ENCODE peak calls at places on chromosomes 12 and 14, in ten cellular contexts. W, T, J, M, F, E, S, Z, G and Q are unnamed samples.
A peak's percentile ranks its signal among the peaks of the same experiment; 100 is the strongest.

GRCh38 chr12:63867026-63867425 is 22.5 kb downstream of the SRGAP1 start:
- DNase-seq in F (no peak), J (no peak), S (no peak), Z (no peak), E (no peak), G (no peak), W (no peak), T (no peak), M (no peak), Q (no peak)

GRCh38 chr12:100733817-100734593 is 60.6 kb upstream of the ANO4 start:
- DNase-seq in T (peak; percentile 21), S (peak; percentile 23), M (no peak), J (peak; percentile 68), W (no peak), G (peak; percentile 60), E (no peak), Z (peak; percentile 70), F (peak; percentile 45), Q (peak; percentile 52)

GRCh38 chr12:76798864-76799263 is 34.9 kb downstream of the ZDHHC17 start:
- DNase-seq in M (no peak), T (no peak), G (no peak), W (no peak), F (no peak), S (no peak), Z (no peak), J (no peak), E (no peak), Q (no peak)

GRCh38 chr12:61291647-61292046 is 968.6 kb upstream of the USP15 start:
- DNase-seq in E (no peak), S (peak; percentile 2), T (no peak), G (no peak), M (no peak), F (no peak), W (no peak), Z (no peak), J (no peak), Q (no peak)

GRCh38 chr12:75825686-75826085 is 205.9 kb downstream of the PHLDA1 start:
- DNase-seq in W (peak; percentile 94), G (peak; percentile 86), M (no peak), Z (peak; percentile 73), E (no peak), T (peak; percentile 72), J (no peak), F (no peak), S (peak; percentile 97), Q (no peak)

GRCh38 chr12:69321356-69321755 is 26.8 kb upstream of the LYZ start:
- DNase-seq in Z (no peak), T (no peak), J (no peak), F (no peak), G (no peak), W (no peak), M (no peak), S (no peak), E (no peak), Q (peak; percentile 61)

GRCh38 chr12:120234643-120235368 is 30.7 kb downstream of the PXN start:
- DNase-seq in M (peak; percentile 19), G (peak; percentile 97), W (peak; percentile 79), T (peak; percentile 61), S (peak; percentile 98), F (peak; percentile 91), E (no peak), Z (peak; percentile 97), J (peak; percentile 78), Q (no peak)

GRCh38 chr12:106341086-106341879 is 16.3 kb upstream of the POLR3B start:
- DNase-seq in F (no peak), Z (no peak), W (no peak), J (no peak), S (no peak), M (no peak), E (no peak), G (peak; percentile 19), T (no peak), Q (no peak)

GRCh38 chr12:6280053-6280469 is 30.4 kb upstream of the PLEKHG6 start:
- DNase-seq in J (no peak), M (no peak), E (no peak), T (peak; percentile 85), F (peak; percentile 73), S (peak; percentile 93), W (peak; percentile 99), Z (peak; percentile 94), G (peak; percentile 94), Q (no peak)

GRCh38 chr12:119593578-119594398 is at the start of gene TMEM233:
- DNase-seq in M (no peak), E (peak; percentile 51), F (no peak), J (peak; percentile 72), W (no peak), G (no peak), Z (no peak), T (no peak), S (peak; percentile 22), Q (peak; percentile 7)

GRCh38 chr12:41661141-41661540 is 473.0 kb downstream of the PDZRN4 start:
- DNase-seq in F (no peak), T (no peak), Z (no peak), G (no peak), W (no peak), E (no peak), M (no peak), S (no peak), J (no peak), Q (no peak)

GRCh38 chr12:5792350-5792749 is 152.7 kb downstream of the ANO2 start:
- DNase-seq in T (no peak), J (no peak), M (no peak), G (peak; percentile 18), Z (no peak), E (no peak), S (peak; percentile 18), F (no peak), W (no peak), Q (no peak)

GRCh38 chr12:90449611-90450010 is 505.4 kb downstream of the CCER1 start:
- DNase-seq in W (no peak), S (no peak), M (no peak), G (no peak), F (no peak), J (no peak), E (no peak), T (no peak), Z (no peak), Q (no peak)

GRCh38 chr12:65232490-65233077 is 45.9 kb upstream of the MSRB3 start:
- DNase-seq in J (peak; percentile 39), Z (peak; percentile 44), W (no peak), T (no peak), E (no peak), G (peak; percentile 38), F (peak; percentile 8), M (peak; percentile 52), S (peak; percentile 11), Q (peak; percentile 76)

GRCh38 chr12:58540480-58541299 is 379.6 kb downstream of the LRIG3 start:
- DNase-seq in E (peak; percentile 74), M (peak; percentile 45), W (no peak), G (peak; percentile 91), Z (peak; percentile 74), J (peak; percentile 92), S (peak; percentile 83), F (peak; percentile 89), T (peak; percentile 59), Q (peak; percentile 87)

GRCh38 chr12:88310069-88310468 is 168.0 kb downstream of the TMTC3 start:
- DNase-seq in E (no peak), G (peak; percentile 88), F (no peak), J (no peak), M (no peak), T (no peak), Z (peak; percentile 89), W (no peak), S (peak; percentile 78), Q (no peak)

GRCh38 chr12:131390408-131391100 is 320.3 kb upstream of the SFSWAP start:
- DNase-seq in G (no peak), Z (peak; percentile 59), J (peak; percentile 75), E (peak; percentile 56), W (peak; percentile 38), M (peak; percentile 14), S (no peak), F (peak; percentile 71), T (peak; percentile 3), Q (peak; percentile 57)

GRCh38 chr14:26414933-26415332 is 182.9 kb downstream of the NOVA1 start:
- DNase-seq in J (no peak), G (no peak), Z (no peak), S (no peak), E (no peak), W (no peak), F (peak; percentile 19), T (no peak), M (no peak), Q (no peak)

GRCh38 chr12:97003276-97003675 is 96.2 kb downstream of the NEDD1 start:
- DNase-seq in J (no peak), T (no peak), W (no peak), S (no peak), G (no peak), F (no peak), E (no peak), M (no peak), Z (peak; percentile 85), Q (no peak)

GRCh38 chr14:91901449-91902250 is 34.3 kb upstream of the TC2N start:
- DNase-seq in S (peak; percentile 29), F (no peak), G (no peak), M (no peak), Z (no peak), E (no peak), J (no peak), T (no peak), W (no peak), Q (no peak)

GRCh38 chr12:53970451-53970850 is 2.5 kb upstream of the HOXC11 start:
- DNase-seq in M (no peak), F (no peak), Z (no peak), J (no peak), E (no peak), T (no peak), W (no peak), G (no peak), S (no peak), Q (no peak)

GRCh38 chr12:94282675-94283074 is 134.3 kb downstream of the PLXNC1 start:
- DNase-seq in W (no peak), E (no peak), J (no peak), S (no peak), T (no peak), Z (peak; percentile 26), F (no peak), G (no peak), M (no peak), Q (no peak)
- H2AFZ ChIP-seq in W (no peak overlapping the region), E (no peak overlapping the region), J (no peak overlapping the region), S (no peak overlapping the region), T (no peak overlapping the region), Z (no peak overlapping the region), F (no peak overlapping the region), G (no peak overlapping the region), M (no peak overlapping the region), Q (no peak overlapping the region)

GRCh38 chr12:132858727-132859266 is 28.6 kb downstream of the CHFR start:
- DNase-seq in G (no peak), Z (no peak), F (no peak), M (no peak), E (no peak), S (no peak), T (no peak), W (no peak), J (no peak), Q (no peak)
- H3K36me3 ChIP-seq in G (peaks cover 59% of the 10 kb centered on the region), Z (peaks cover 69% of the 10 kb centered on the region), F (no peaks in the 10 kb centered on the region), M (peaks cover 63% of the 10 kb centered on the region), E (peaks cover 33% of the 10 kb centered on the region), S (peaks cover 27% of the 10 kb centered on the region), T (no peaks in the 10 kb centered on the region), W (no peaks in the 10 kb centered on the region), J (peaks cover 14% of the 10 kb centered on the region), Q (peaks cover 4% of the 10 kb centered on the region)

GRCh38 chr12:66252771-66253170 is 49.5 kb upstream of the HELB start:
- DNase-seq in S (no peak), G (no peak), T (no peak), W (no peak), Z (no peak), M (no peak), E (no peak), F (no peak), J (no peak), Q (no peak)
- H2AFZ ChIP-seq in S (no peak overlapping the region), G (no peak overlapping the region), T (no peak overlapping the region), W (no peak overlapping the region), Z (no peak overlapping the region), M (no peak overlapping the region), E (no peak overlapping the region), F (no peak overlapping the region), J (no peak overlapping the region), Q (no peak overlapping the region)

GRCh38 chr14:64221604-64222003 is 72.6 kb downstream of the ESR2 start:
- DNase-seq in F (no peak), S (no peak), M (no peak), E (no peak), Z (no peak), J (no peak), T (no peak), W (no peak), G (no peak), Q (peak; percentile 61)
- H3K36me3 ChIP-seq in F (no peaks in the 10 kb centered on the region), S (no peaks in the 10 kb centered on the region), M (peaks cover 98% of the 10 kb centered on the region), E (peaks cover 45% of the 10 kb centered on the region), Z (peaks cover 36% of the 10 kb centered on the region), J (peaks cover 31% of the 10 kb centered on the region), T (no peaks in the 10 kb centered on the region), W (no peaks in the 10 kb centered on the region), G (peaks cover 9% of the 10 kb centered on the region), Q (peaks cover 65% of the 10 kb centered on the region)